ENCODE peak calls at places on chromosome 2, in five cellular contexts. H is K562, F is A549, S is HepG2, P is WTC11. T is an unnamed sample.
A peak's percentile ranks its signal among the peaks of the same experiment; 100 is the strongest.

GRCh38 chr2:161166538-161167409 is 6.5 kb downstream of the TANK start:
- DNase-seq in H (no peak), F (no peak), S (peak; percentile 74), P (no peak), T (peak; percentile 95)

GRCh38 chr2:37323770-37324535 is 680 bp downstream of the PRKD3 start:
- DNase-seq in H (peak; percentile 11), F (no peak), S (peak; percentile 29), P (no peak), T (no peak)

GRCh38 chr2:5914831-5915611 is 222.8 kb downstream of the SOX11 start:
- DNase-seq in H (no peak), F (no peak), S (no peak), P (no peak), T (no peak)

GRCh38 chr2:130798472-130799221 is 38.1 kb upstream of the ARHGEF4 start:
- DNase-seq in H (no peak), F (no peak), S (no peak), P (peak; percentile 65), T (no peak)

GRCh38 chr2:96537734-96538486 is 1.4 kb downstream of the ARID5A start:
- DNase-seq in H (no peak), F (no peak), S (no peak), P (no peak), T (no peak)

GRCh38 chr2:46547223-46548102 is 68.1 kb downstream of the TMEM247 start:
- DNase-seq in H (no peak), F (no peak), S (peak; percentile 91), P (no peak), T (no peak)

GRCh38 chr2:127675335-127676261 is at the start of gene LIMS2:
- DNase-seq in H (no peak), F (peak; percentile 49), S (no peak), P (peak; percentile 52), T (no peak)

GRCh38 chr2:69177785-69178636 is 165.0 kb downstream of the ANTXR1 start:
- DNase-seq in H (peak; percentile 95), F (peak; percentile 65), S (peak; percentile 99), P (peak; percentile 96), T (no peak)

GRCh38 chr2:110876167-110876999 is 144.0 kb downstream of the ACOXL start:
- DNase-seq in H (peak; percentile 29), F (no peak), S (no peak), P (peak; percentile 56), T (no peak)

GRCh38 chr2:143705108-143705686 is 576.0 kb downstream of the ARHGAP15 start:
- DNase-seq in H (no peak), F (no peak), S (no peak), P (no peak), T (no peak)

GRCh38 chr2:46310446-46310845 is 13.2 kb downstream of the EPAS1 start:
- DNase-seq in H (no peak), F (no peak), S (no peak), P (no peak), T (no peak)

GRCh38 chr2:241375300-241375699 is 19.2 kb downstream of the FARP2 start:
- DNase-seq in H (no peak), F (no peak), S (no peak), P (no peak), T (no peak)

GRCh38 chr2:44326548-44327269 is 34.6 kb downstream of the PREPL start:
- DNase-seq in H (no peak), F (no peak), S (no peak), P (no peak), T (no peak)

GRCh38 chr2:53632714-53633113 is 134.9 kb upstream of the CHAC2 start:
- DNase-seq in H (no peak), F (no peak), S (no peak), P (no peak), T (no peak)

GRCh38 chr2:10709290-10709939 is 12.0 kb upstream of the ATP6V1C2 start:
- DNase-seq in H (no peak), F (peak; percentile 47), S (peak; percentile 51), P (peak; percentile 60), T (no peak)
- TF ChIP-seq ESRRA in H (no peak), F (no peak), S (no peak), P (no peak), T (no peak)

DNA sequence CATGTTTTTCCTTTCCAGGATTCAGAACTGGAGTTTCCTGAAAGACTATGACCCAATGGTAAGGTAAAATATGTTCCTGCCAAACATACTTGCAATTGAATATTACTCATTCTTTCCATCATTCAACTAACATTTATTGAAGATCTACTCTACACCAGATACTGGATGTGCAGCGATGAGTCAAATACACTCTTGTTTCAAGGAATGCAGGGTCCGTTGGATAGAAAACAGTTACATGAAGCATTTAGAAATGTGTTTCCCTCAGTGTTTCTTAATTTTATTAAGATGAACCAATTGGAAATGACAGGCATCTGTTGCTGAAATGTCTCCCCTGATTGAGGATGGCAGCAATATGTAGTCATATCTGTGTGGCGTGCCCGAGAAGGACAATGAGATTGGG is 14.8 kb upstream of the SLC66A3 start:
- DNase-seq in H (no peak), F (no peak), S (no peak), P (no peak), T (no peak)
- TF ChIP-seq ESRRA in H (no peak), F (no peak), S (no peak), P (no peak), T (no peak)

DNA sequence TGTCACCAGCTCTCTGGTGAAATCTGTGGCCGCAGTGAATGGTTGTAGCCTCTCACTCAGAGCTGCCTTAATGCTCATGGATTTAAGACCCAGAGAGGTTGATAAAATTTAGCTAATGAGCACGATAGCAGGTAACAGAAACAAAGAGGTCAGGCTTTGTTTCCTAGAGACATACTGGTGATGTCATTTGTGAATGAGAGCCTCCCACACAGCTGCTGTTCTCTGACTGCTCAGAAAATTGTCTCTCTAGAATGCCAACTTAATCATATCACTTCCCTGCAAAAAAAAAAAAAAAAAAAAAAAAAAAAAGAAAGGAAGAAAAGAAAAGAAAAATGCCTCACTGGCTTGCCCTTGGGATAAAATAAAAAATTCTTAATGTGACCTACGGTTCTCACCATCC is 411.7 kb upstream of the MYT1L start:
- DNase-seq in H (no peak), F (no peak), S (no peak), P (no peak), T (no peak)
- TF ChIP-seq ESRRA in H (no peak), F (no peak), S (no peak), P (no peak), T (no peak)

DNA sequence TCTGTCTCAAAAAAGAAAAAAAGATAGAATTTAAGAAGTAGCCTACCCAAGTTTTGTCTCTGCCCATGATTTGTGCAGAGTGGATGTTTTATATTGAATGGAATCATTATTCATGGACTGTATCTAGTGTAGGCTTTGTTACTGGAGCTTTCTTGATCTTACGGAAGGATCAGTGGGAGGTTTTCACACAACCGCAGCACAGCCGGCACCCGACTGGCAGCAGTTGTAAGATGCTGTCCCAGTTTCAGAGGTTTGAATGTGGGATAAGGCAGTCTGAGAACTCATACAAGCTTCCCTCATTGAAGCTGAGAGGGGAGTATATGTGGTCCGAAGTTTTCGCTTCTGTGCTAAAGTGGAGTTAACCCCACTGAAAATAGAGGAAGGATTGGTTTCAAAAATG is 19.7 kb upstream of the SAG start:
- DNase-seq in H (no peak), F (no peak), S (no peak), P (no peak), T (no peak)
- TF ChIP-seq ESRRA in H (no peak), F (no peak), S (no peak), P (no peak), T (no peak)

GRCh38 chr2:204533629-204534370 is 11.5 kb upstream of the PARD3B start:
- DNase-seq in H (no peak), F (no peak), S (no peak), P (no peak), T (no peak)
- TF ChIP-seq ESRRA in H (no peak), F (no peak), S (no peak), P (no peak), T (no peak)

DNA sequence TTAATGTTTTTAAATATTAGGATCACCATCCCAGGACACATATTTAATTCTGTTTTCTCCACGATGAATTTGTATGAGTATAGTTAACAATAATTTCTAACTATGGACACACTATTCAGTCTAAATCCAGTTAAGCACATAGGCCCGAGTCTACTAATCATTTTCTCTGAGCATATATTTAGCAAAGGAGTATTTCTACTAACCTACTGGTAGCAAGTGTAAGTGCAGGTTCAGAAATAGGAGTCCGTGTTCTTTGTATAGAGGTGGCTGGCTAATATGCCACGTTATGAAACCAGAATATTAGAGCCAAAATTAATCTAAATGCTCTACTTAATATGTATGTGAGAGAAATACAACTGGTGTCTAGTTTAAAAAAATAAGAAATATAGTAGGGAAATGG is 416.6 kb upstream of the NXPH2 start:
- DNase-seq in H (no peak), F (no peak), S (no peak), P (no peak), T (no peak)
- TF ChIP-seq ESRRA in H (no peak), F (no peak), S (no peak), P (no peak), T (no peak)

DNA sequence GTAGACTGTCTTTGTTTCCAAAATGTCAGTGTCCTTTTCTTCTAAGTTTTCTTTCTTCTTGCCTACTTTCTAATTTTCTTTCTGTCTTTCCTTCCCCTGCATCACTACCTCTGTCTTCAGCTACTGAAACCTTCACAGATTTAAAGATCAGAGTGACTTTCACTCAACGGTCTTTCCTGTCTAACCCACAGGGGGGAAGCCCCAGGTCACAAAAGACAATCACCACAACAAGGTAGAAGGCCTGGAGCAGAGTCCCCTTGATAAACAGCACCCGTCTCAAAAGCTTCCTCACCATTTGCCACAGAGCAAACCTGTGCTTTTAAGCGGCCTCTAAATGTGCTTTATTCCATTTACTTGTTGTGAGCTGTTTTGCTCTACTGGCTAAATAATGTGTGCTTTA is 665.4 kb downstream of the BCL11A start:
- DNase-seq in H (no peak), F (no peak), S (no peak), P (peak; percentile 29), T (peak; percentile 15)
- TF ChIP-seq ESRRA in H (no peak), F (no peak), S (no peak), P (no peak), T (no peak)

DNA sequence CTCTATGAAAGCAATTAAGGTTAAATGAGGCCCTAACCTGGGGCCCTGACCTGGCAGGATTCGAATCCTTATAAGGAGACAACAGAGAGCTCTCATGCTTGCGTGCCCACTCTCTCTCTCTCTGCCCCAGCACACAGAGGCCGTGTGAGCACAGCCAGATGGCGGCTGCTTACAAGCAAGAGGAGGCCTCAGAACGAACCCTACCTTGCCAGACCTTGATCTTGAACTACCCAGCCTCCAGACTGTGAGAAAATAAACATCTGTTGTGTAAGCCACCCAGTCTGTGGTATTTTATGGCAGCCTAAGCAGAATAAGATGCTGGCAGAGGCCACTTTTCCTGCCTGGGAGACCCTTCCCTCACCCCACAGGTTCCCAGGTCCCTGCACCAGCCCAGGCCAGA is 5.2 kb upstream of the UBE2F start:
- DNase-seq in H (no peak), F (no peak), S (no peak), P (no peak), T (no peak)
- TF ChIP-seq ESRRA in H (no peak), F (no peak), S (no peak), P (no peak), T (no peak)

GRCh38 chr2:165874445-165875039 is 79.0 kb downstream of the TTC21B start:
- DNase-seq in H (peak; percentile 33), F (peak; percentile 28), S (peak; percentile 72), P (no peak), T (peak; percentile 36)
- TF ChIP-seq ESRRA in H (no peak), F (no peak), S (no peak), P (no peak), T (no peak)